ENCODE peak calls at places on chromosomes 4 and X, in six cellular contexts. O is sigmoid colon, Y is astrocyte of the cerebellum, X is PC-3, C is A549, K is coronary artery. N is an unnamed sample.

GRCh38 chr4:14178421-14178820 is 550.9 kb upstream of the BOD1L1 start:
- DNase-seq in C (peak; percentile 17), Y (no peak), O (no peak), X (peak; percentile 68), K (no peak), N (no peak)

GRCh38 chr4:6480532-6481088 is 8.2 kb upstream of the PPP2R2C start:
- DNase-seq in C (no peak), O (no peak), X (peak; percentile 67), K (no peak), Y (no peak), N (no peak)

GRCh38 chr4:140250989-140251552 is 97.1 kb upstream of the MAML3 start:
- DNase-seq in X (no peak), C (no peak), K (no peak), O (no peak), Y (no peak), N (no peak)

GRCh38 chr4:74098628-74098995 is 383 bp downstream of the CXCL2 start:
- DNase-seq in K (no peak), X (no peak), O (peak; percentile 68), C (no peak), Y (no peak), N (no peak)

GRCh38 chr4:54525602-54526001 is 132.2 kb upstream of the KIT start:
- DNase-seq in Y (peak; percentile 66), K (no peak), X (peak; percentile 91), C (peak; percentile 15), O (no peak), N (no peak)

GRCh38 chr4:38728651-38729141 is 54.1 kb downstream of the TLR10 start:
- DNase-seq in X (peak; percentile 67), K (no peak), C (peak; percentile 80), Y (no peak), O (no peak), N (no peak)

GRCh38 chr4:73213917-73214663 is 44.5 kb downstream of the ANKRD17 start:
- DNase-seq in O (no peak), K (no peak), X (peak; percentile 14), C (no peak), Y (no peak), N (no peak)

GRCh38 chrX:54550821-54551220 is 20.8 kb downstream of the GNL3L start:
- DNase-seq in O (no peak), X (no peak), K (no peak), Y (no peak), C (no peak), N (no peak)

GRCh38 chrX:49211074-49211473 is 11.1 kb upstream of the SYP start:
- DNase-seq in C (no peak), Y (no peak), O (no peak), K (no peak), X (no peak), N (no peak)

GRCh38 chr4:139735381-139736256 is 70.0 kb downstream of the MGST2 start:
- DNase-seq in K (no peak), Y (no peak), C (no peak), X (no peak), O (peak; percentile 74), N (peak; percentile 58)

GRCh38 chr4:123600426-123600825 is 203.8 kb downstream of the SPRY1 start:
- DNase-seq in C (no peak), Y (no peak), X (no peak), O (no peak), K (no peak), N (no peak)

GRCh38 chr4:1249148-1249730 is 309 bp upstream of the CTBP1 start:
- DNase-seq in K (peak; percentile 83), Y (peak; percentile 57), X (peak; percentile 78), O (peak; percentile 93), C (peak; percentile 88), N (peak; percentile 94)

GRCh38 chr4:140152760-140153418 is 1.1 kb downstream of the MAML3 start:
- DNase-seq in X (peak; percentile 32), C (no peak), K (peak; percentile 85), O (peak; percentile 86), Y (no peak), N (peak; percentile 29)

GRCh38 chr4:8910822-8911310 is 39.2 kb upstream of the HMX1 start:
- DNase-seq in X (no peak), O (no peak), C (no peak), Y (no peak), K (peak; percentile 29), N (peak; percentile 22)

DNA sequence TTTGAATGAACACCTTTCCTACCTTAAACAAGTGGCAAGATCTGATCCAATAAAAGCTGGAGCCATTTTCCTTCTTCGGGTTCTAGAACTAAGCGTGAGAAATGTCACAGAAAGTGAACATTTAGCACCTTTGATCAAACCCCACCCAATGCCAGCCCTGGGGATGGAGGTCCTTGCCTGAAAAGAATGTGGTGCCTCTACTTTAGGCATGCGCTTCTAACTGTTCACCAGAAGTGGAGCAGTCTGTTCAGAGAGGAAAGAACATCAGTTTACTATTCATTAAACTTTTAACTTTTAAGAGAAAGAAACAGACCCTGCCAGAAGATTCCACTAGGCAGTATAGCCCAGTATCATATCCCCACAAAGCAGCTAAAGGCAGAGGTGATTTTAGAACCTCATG is 75.9 kb downstream of the INTS12 start:
- DNase-seq in K (no peak), C (no peak), Y (no peak), X (no peak), O (no peak), N (no peak)
- TF ChIP-seq CTCF in K (no peak), C (no peak), Y (no peak), X (no peak), O (no peak), N (no peak)

GRCh38 chrX:152638443-152638904 is 779 bp downstream of the GABRQ start:
- DNase-seq in C (no peak), O (no peak), X (no peak), Y (no peak), K (no peak), N (no peak)

GRCh38 chrX:152637649-152638442 is at the start of gene GABRQ:
- DNase-seq in O (no peak), X (no peak), K (no peak), Y (peak; percentile 4), C (peak; percentile 46), N (no peak)

GRCh38 chrX:152635941-152636340 is 1.8 kb upstream of the GABRQ start:
- DNase-seq in X (peak; percentile 71), C (peak; percentile 65), Y (peak; percentile 43), O (no peak), K (no peak), N (no peak)

GRCh38 chrX:152632445-152633097 is 5.1 kb upstream of the GABRQ start:
- DNase-seq in C (peak; percentile 26), O (no peak), Y (peak; percentile 19), K (no peak), X (peak; percentile 69), N (no peak)
- TF ChIP-seq CTCF in C (peak; percentile 58), O (no peak), Y (peak; percentile 84), K (peak; percentile 59), X (peak; percentile 81), N (peak; percentile 85)

GRCh38 chr4:159216834-159217233 is 114.0 kb downstream of the RAPGEF2 start:
- DNase-seq in O (no peak), X (no peak), Y (no peak), C (no peak), K (no peak), N (no peak)

GRCh38 chr4:159222158-159222557 is 119.3 kb downstream of the RAPGEF2 start:
- DNase-seq in K (no peak), X (no peak), O (no peak), Y (no peak), C (no peak), N (no peak)

GRCh38 chr4:159220353-159220752 is 117.5 kb downstream of the RAPGEF2 start:
- DNase-seq in X (no peak), Y (no peak), O (no peak), C (no peak), K (no peak), N (no peak)

GRCh38 chr4:159221280-159221679 is 118.4 kb downstream of the RAPGEF2 start:
- DNase-seq in X (no peak), K (no peak), C (no peak), O (no peak), Y (no peak), N (no peak)

GRCh38 chr4:159219862-159220261 is 117.0 kb downstream of the RAPGEF2 start:
- DNase-seq in Y (no peak), C (no peak), X (no peak), O (no peak), K (no peak), N (no peak)
- TF ChIP-seq CTCF in Y (no peak), C (no peak), X (no peak), O (no peak), K (no peak), N (no peak)

GRCh38 chrX:45238489-45238888 is 37.8 kb upstream of the DIPK2B start:
- DNase-seq in O (no peak), C (no peak), Y (no peak), X (peak; percentile 1), K (no peak), N (no peak)

DNA sequence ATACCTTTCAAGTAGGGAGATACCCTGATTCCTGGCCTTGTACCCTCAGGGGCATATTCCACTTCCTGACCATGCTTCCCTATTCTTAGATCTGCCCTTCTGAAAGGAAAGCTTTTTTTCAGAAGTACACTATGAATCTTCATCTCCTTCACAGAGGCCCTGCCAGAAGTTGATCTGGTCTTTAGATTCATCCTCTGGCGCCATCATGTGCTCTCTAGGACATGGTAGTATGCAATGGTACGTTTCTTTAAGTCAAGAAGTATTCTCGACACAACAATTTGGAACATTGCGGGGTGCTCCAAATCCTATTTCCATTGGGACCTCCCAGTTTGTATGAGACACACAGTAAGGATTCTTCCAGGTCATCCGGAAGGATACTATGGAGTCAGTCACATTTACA is 39.7 kb upstream of the DIPK2B start:
- DNase-seq in X (no peak), C (no peak), O (no peak), K (no peak), Y (no peak), N (no peak)
- TF ChIP-seq CTCF in X (no peak), C (no peak), O (no peak), K (no peak), Y (no peak), N (no peak)

GRCh38 chr4:113899260-113900177 is 79.9 kb downstream of the ARSJ start:
- DNase-seq in C (no peak), Y (no peak), O (no peak), X (no peak), K (no peak), N (peak; percentile 18)

GRCh38 chr4:113888006-113888405 is 91.4 kb downstream of the ARSJ start:
- DNase-seq in K (no peak), O (no peak), Y (no peak), C (no peak), X (no peak), N (no peak)

GRCh38 chr4:113893546-113893945 is 85.9 kb downstream of the ARSJ start:
- DNase-seq in C (no peak), Y (no peak), X (peak; percentile 29), K (no peak), O (no peak), N (no peak)
- TF ChIP-seq CTCF in C (no peak), Y (peak; percentile 16), X (peak; percentile 54), K (no peak), O (no peak), N (peak; percentile 22)

DNA sequence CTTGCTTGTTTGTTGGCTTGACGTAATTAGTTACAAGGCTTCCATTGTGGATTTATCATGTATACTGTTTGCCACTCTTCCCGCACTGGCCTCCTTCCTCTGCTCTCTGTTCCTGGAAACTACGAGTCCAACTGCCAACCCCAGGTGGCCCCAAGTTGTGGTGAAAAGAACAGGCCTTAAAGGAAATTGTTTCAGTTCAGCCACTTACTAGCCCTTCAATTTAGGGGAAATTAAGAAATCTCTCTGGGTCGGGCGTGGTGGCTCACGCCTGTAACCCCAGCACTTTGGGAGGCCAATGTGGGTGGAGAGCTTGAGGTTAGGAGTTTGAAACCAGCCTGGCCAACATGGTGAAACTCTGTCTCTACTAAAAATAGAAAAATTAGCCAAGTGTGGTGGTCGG is 28.0 kb downstream of the RBM47 start:
- DNase-seq in C (no peak), O (no peak), K (no peak), Y (no peak), X (no peak), N (no peak)
- TF ChIP-seq CTCF in C (no peak), O (no peak), K (no peak), Y (no peak), X (no peak), N (no peak)

GRCh38 chr4:121459056-121459455 is 78.2 kb upstream of the QRFPR start:
- DNase-seq in X (no peak), C (no peak), O (no peak), K (no peak), Y (no peak), N (no peak)
- TF ChIP-seq CTCF in X (no peak), C (no peak), O (no peak), K (no peak), Y (no peak), N (no peak)

N was measured in GM13977.